ENCODE peak calls at places on chromosomes 11 and 22, in eight cellular contexts. R, D, N, U, Y, X, B and E are unnamed samples.

GRCh38 chr22:50481440-50482106 is at the start of gene ADM2:
- DNase-seq in X (no peak), B (peak), U (peak), Y (peak), R (peak), D (peak), N (no peak), E (peak)

GRCh38 chr22:36237462-36238347 is 1.6 kb downstream of the APOL2 start:
- DNase-seq in B (no peak), N (no peak), X (no peak), Y (peak), U (peak), D (peak), R (peak), E (no peak)

GRCh38 chr22:50641696-50642607 is 14.0 kb upstream of the ARSA start:
- DNase-seq in Y (no peak), N (no peak), R (peak), X (no peak), D (no peak), B (peak), U (peak), E (no peak)

GRCh38 chr11:122746050-122746478 is 90.5 kb downstream of the UBASH3B start:
- DNase-seq in R (no peak), N (no peak), B (no peak), X (no peak), U (no peak), Y (no peak), D (peak), E (peak)

GRCh38 chr22:35521358-35522264 is 19.0 kb upstream of the RASD2 start:
- DNase-seq in U (no peak), R (no peak), Y (no peak), B (no peak), D (no peak), N (no peak), X (no peak), E (no peak)

GRCh38 chr11:42770444-42771065 is 541.2 kb upstream of the API5 start:
- DNase-seq in R (peak), X (no peak), D (peak), N (no peak), B (peak), U (peak), Y (peak), E (no peak)

GRCh38 chr22:27420817-27421361 is 380.7 kb downstream of the MN1 start:
- DNase-seq in Y (peak), N (peak), X (no peak), D (peak), U (peak), B (no peak), R (no peak), E (no peak)

GRCh38 chr11:92632510-92632909 is 336.9 kb upstream of the MTNR1B start:
- DNase-seq in X (no peak), B (peak), N (no peak), Y (no peak), D (no peak), U (no peak), R (peak), E (no peak)

GRCh38 chr11:91248199-91248807 is 976.3 kb upstream of the FAT3 start:
- DNase-seq in X (peak), R (no peak), N (no peak), Y (peak), D (no peak), U (peak), B (peak), E (no peak)

GRCh38 chr11:68596231-68596630 is 88.1 kb upstream of the GAL start:
- DNase-seq in D (no peak), X (no peak), N (no peak), Y (no peak), B (no peak), R (no peak), U (no peak), E (no peak)

GRCh38 chr11:69261116-69261515 is 32.8 kb upstream of the MYEOV start:
- DNase-seq in U (no peak), N (no peak), B (no peak), X (no peak), D (no peak), R (no peak), Y (no peak), E (no peak)

GRCh38 chr11:46275964-46276641 is 1.4 kb upstream of the CREB3L1 start:
- DNase-seq in D (peak), B (no peak), U (no peak), X (peak), N (no peak), R (no peak), Y (peak), E (no peak)

GRCh38 chr22:39979458-39979857 is 15.3 kb upstream of the FAM83F start:
- DNase-seq in B (no peak), D (no peak), U (no peak), X (no peak), Y (no peak), R (no peak), N (no peak), E (no peak)

GRCh38 chr11:120523196-120523595 is 11.6 kb downstream of the GRIK4 start:
- DNase-seq in N (no peak), B (peak), U (no peak), R (peak), Y (no peak), D (no peak), X (no peak), E (no peak)

GRCh38 chr11:5994791-5995190 is 8.0 kb upstream of the OR52L1 start:
- DNase-seq in U (no peak), Y (no peak), R (no peak), D (no peak), B (no peak), N (peak), X (no peak), E (no peak)

GRCh38 chr11:66363805-66364535 is 7.6 kb downstream of the SLC29A2 start:
- DNase-seq in U (no peak), B (peak), Y (peak), R (peak), D (peak), X (peak), N (peak), E (peak)

GRCh38 chr11:120228794-120229384 is 11.1 kb upstream of the POU2F3 start:
- DNase-seq in B (peak), N (no peak), Y (no peak), U (no peak), R (peak), X (no peak), D (no peak), E (no peak)

GRCh38 chr11:69538840-69539239 is 57.4 kb downstream of the LINC01488 start:
- DNase-seq in Y (peak), U (no peak), N (peak), D (no peak), R (no peak), B (no peak), X (peak), E (no peak)

GRCh38 chr11:126317681-126318641 is 14.1 kb downstream of the DCPS start:
- DNase-seq in U (peak), R (no peak), B (no peak), Y (peak), N (no peak), D (peak), X (no peak), E (no peak)

GRCh38 chr22:30474683-30475424 is 3.0 kb upstream of the SEC14L3 start:
- DNase-seq in Y (no peak), R (peak), U (no peak), X (no peak), B (peak), N (peak), D (no peak), E (no peak)

GRCh38 chr11:105344938-105345337 is 205.4 kb upstream of the CARD18 start:
- DNase-seq in R (no peak), Y (no peak), U (no peak), D (no peak), N (no peak), B (no peak), X (no peak), E (no peak)

GRCh38 chr22:39560127-39560526 is 10.4 kb upstream of the CACNA1I start:
- DNase-seq in R (no peak), D (no peak), U (no peak), Y (peak), N (no peak), X (no peak), B (no peak), E (no peak)

GRCh38 chr11:111193924-111194490 is 51.5 kb upstream of the POU2AF2 start:
- DNase-seq in X (no peak), Y (no peak), B (no peak), D (no peak), N (no peak), U (no peak), R (no peak), E (no peak)

GRCh38 chr11:36744375-36745168 is 146.5 kb upstream of the RAG2 start:
- DNase-seq in Y (peak), D (peak), B (peak), U (peak), N (no peak), X (peak), R (peak), E (peak)

DNA sequence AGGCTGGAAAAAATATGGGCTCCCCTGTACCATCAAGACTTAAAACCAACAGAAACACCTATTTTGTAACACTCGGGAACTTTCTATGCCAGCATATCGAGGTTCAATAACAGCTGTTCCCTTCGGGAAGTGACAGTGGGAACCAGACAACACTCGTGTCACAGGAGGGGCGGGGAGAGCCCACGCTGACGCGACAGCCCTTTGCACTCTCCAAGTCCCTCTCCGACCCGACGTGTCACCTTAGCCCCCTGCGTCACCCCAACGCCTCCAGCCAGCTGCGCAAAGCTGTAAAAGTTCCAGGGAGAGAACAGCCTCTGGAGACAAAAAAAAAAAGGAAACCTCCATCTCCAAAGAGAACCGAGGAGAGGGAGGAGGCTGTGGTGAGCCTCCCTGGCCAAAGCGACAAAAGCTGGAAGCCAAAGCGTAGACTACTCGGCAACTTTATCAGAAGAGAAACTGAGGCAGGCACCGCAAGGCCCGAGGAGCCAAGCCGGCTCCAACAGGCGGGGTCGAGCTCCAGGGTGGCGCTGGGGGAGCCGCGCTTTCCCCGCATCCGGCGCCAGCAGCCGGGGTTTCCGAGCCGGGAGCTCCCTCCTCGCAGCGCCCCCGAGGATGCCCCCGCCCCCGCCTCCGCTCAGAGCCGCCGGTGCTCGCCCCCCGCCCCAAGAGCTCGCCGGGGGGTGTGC is 751 bp downstream of the ARFGAP3 start:
- DNase-seq in D (peak), R (no peak), B (peak), U (peak), Y (peak), X (peak), N (peak), E (no peak)
- TF ChIP-seq CTCF in D (no peak), R (no peak), B (no peak), U (no peak), Y (no peak), X (no peak), N (no peak), E (no peak)

DNA sequence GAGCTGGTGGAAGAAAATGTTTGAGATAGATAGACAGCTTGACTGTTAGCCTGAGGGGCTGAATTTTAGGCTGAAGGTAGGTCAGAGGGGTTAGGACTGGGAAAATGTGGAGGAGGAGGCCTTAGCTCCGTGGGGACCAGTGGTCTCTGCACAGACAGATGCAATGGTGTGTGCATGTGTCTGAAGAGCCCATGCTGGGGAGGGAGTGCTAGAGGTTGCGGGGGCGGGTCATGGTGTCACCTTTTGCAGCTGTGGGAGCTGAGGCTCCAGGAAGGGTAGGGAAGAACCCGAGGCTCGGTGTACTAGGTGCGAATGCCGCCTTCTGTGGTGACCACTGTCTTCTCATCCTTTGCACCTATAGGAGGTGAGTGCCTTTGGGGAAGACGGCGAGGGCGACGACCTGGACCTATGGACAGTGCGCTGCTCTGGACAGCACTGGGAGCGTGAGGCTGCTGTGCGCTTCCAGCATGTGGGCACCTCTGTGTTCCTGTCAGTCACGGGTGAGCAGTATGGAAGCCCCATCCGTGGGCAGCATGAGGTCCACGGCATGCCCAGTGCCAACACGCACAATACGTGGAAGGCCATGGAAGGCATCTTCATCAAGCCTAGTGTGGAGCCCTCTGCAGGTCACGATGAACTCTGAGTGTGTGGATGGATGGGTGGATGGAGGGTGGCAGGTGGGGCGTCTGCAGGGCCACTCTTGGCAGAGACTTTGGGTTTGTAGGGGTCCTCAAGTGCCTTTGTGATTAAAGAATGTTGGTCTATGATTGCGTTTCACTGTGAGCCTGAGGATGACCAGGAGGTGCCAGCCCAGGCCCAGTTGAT is 1.6 kb downstream of the SDF2L1 start:
- DNase-seq in B (no peak), U (no peak), X (no peak), Y (no peak), R (no peak), N (no peak), D (no peak), E (no peak)
- TF ChIP-seq CTCF in B (peak), U (no peak), X (no peak), Y (no peak), R (no peak), N (no peak), D (no peak), E (no peak)

GRCh38 chr11:33257897-33258630 is 883 bp downstream of the HIPK3 start:
- DNase-seq in X (peak), D (peak), Y (peak), N (no peak), B (peak), R (peak), U (peak), E (peak)
- TF ChIP-seq CTCF in X (peak), D (peak), Y (no peak), N (peak), B (peak), R (peak), U (peak), E (no peak)

DNA sequence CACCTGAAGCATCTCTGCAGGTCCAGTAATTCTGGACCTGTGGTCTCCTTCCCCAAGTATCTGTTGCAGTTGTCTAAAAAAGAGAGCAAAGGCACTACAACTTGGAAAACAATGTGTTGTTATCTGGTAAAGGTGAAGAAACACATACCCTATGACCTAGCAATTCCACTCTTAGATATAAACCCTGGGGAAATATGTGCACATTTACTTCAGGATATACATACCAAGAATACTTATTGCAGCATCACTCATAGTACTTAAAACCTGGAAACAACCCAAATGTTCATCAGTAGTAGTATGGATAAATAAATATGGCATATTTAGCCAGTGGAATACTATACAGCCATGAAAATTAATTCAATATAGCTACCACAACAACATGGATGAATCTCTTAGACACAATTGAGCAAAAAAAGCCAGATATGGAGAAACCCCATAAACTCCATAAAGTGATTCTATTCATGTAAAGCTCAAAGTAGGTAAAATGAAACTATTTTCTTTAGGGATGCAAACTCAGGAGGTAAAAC is 26.1 kb upstream of the MICAL2 start:
- DNase-seq in X (no peak), N (no peak), D (no peak), U (no peak), B (no peak), R (no peak), Y (no peak), E (no peak)
- TF ChIP-seq CTCF in X (no peak), N (no peak), D (no peak), U (no peak), B (no peak), R (no peak), Y (no peak), E (no peak)

DNA sequence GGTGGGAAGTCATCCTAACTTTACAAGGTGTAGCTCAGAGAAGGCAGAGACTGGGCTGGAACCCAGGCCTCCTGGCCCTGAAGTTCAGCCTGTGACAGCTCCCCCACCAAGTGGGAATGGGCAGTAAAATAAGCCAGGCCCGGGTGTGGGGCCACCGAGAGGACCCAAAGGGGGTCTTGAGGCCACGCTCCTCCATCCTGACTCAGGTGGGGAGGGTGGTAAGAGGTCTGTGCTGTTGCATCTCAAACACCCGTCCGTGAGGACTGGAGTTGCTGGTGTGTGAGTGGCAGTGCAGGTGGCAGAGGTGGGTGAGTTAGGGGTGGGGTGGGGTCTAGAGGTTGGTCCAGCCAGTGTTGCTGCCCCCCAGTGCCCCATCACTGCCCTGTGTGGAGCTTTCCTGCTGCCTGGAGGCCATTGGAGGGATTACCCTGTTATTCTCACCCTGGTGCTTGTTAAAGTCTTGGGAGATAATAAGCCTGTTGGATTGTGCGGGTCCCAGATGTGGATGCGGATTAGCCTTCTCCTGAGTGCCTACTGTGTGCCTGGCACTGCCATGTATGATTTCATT is 12.7 kb downstream of the SERPINH1 start:
- DNase-seq in N (no peak), Y (no peak), X (no peak), D (no peak), U (no peak), B (no peak), R (peak), E (no peak)
- TF ChIP-seq CTCF in N (peak), Y (no peak), X (peak), D (no peak), U (peak), B (peak), R (peak), E (no peak)

GRCh38 chr11:61752117-61752924 is at the start of gene MYRF:
- DNase-seq in X (peak), Y (peak), N (no peak), B (peak), R (peak), U (no peak), D (peak), E (peak)

GRCh38 chr11:61749607-61750217 is 2.7 kb upstream of the MYRF start:
- DNase-seq in D (no peak), B (peak), X (no peak), N (no peak), R (no peak), U (no peak), Y (no peak), E (no peak)

GRCh38 chr11:61750631-61751273 is 1.7 kb upstream of the MYRF start:
- DNase-seq in R (no peak), N (no peak), X (no peak), U (no peak), B (no peak), Y (no peak), D (no peak), E (no peak)

GRCh38 chr11:61752925-61753551 is 602 bp downstream of the MYRF start:
- DNase-seq in R (no peak), D (no peak), B (no peak), Y (no peak), U (no peak), N (no peak), X (no peak), E (no peak)

GRCh38 chr11:61751384-61751783 is 1.1 kb upstream of the MYRF start:
- DNase-seq in B (no peak), X (no peak), N (no peak), D (no peak), U (no peak), R (no peak), Y (no peak), E (no peak)
- TF ChIP-seq CTCF in B (no peak), X (no peak), N (no peak), D (no peak), U (no peak), R (no peak), Y (no peak), E (no peak)